ENCODE peak calls at places on chromosomes 13 and 19, in seven cellular contexts. One of them, this sample, is unnamed.

GRCh38 chr19:56107626-56108351 is 13.3 kb downstream of the ZNF787 start:
- DNase-seq in activated CD4-positive, alpha-beta T cell treated with anti-CD3 and anti-CD28 coated beads, Interleukin-2, amount 50 U/mL, for 1 hour: no peak
- DNase-seq in AG10803: no peak
- DNase-seq in activated T-helper 1 cell treated with anti-CD3 and anti-CD28 coated beads, Interleukin-2, amount 50 U/mL, for 16 hours: no peak
- DNase-seq in mammary epithelial cell: no peak
- DNase-seq in AG08395: no peak
- DNase-seq in H54: no peak
- DNase-seq in this sample: no peak

GRCh38 chr19:40326201-40326600 is 22.0 kb downstream of the C19orf47 start:
- DNase-seq in AG10803: no peak
- DNase-seq in activated T-helper 1 cell treated with anti-CD3 and anti-CD28 coated beads, Interleukin-2, amount 50 U/mL, for 16 hours: no peak
- DNase-seq in activated CD4-positive, alpha-beta T cell treated with anti-CD3 and anti-CD28 coated beads, Interleukin-2, amount 50 U/mL, for 1 hour: no peak
- DNase-seq in mammary epithelial cell: no peak
- DNase-seq in H54: no peak
- DNase-seq in AG08395: no peak
- DNase-seq in this sample: no peak

GRCh38 chr13:32538234-32538620 is 368 bp downstream of the N4BP2L2 start:
- DNase-seq in H54: peak
- DNase-seq in activated CD4-positive, alpha-beta T cell treated with anti-CD3 and anti-CD28 coated beads, Interleukin-2, amount 50 U/mL, for 1 hour: no peak
- DNase-seq in mammary epithelial cell: peak
- DNase-seq in activated T-helper 1 cell treated with anti-CD3 and anti-CD28 coated beads, Interleukin-2, amount 50 U/mL, for 16 hours: no peak
- DNase-seq in AG10803: peak
- DNase-seq in AG08395: peak
- DNase-seq in this sample: no peak

GRCh38 chr19:32830231-32831014 is 39.1 kb downstream of the SLC7A9 start:
- DNase-seq in mammary epithelial cell: no peak
- DNase-seq in activated CD4-positive, alpha-beta T cell treated with anti-CD3 and anti-CD28 coated beads, Interleukin-2, amount 50 U/mL, for 1 hour: no peak
- DNase-seq in AG08395: peak
- DNase-seq in AG10803: peak
- DNase-seq in H54: peak
- DNase-seq in activated T-helper 1 cell treated with anti-CD3 and anti-CD28 coated beads, Interleukin-2, amount 50 U/mL, for 16 hours: no peak
- DNase-seq in this sample: no peak

GRCh38 chr13:102830646-102831045 is 15.2 kb upstream of the ERCC5 start:
- DNase-seq in activated T-helper 1 cell treated with anti-CD3 and anti-CD28 coated beads, Interleukin-2, amount 50 U/mL, for 16 hours: no peak
- DNase-seq in AG08395: peak
- DNase-seq in activated CD4-positive, alpha-beta T cell treated with anti-CD3 and anti-CD28 coated beads, Interleukin-2, amount 50 U/mL, for 1 hour: no peak
- DNase-seq in mammary epithelial cell: no peak
- DNase-seq in AG10803: peak
- DNase-seq in H54: no peak
- DNase-seq in this sample: no peak

GRCh38 chr19:7434391-7434790 is 54.4 kb downstream of the PEX11G start:
- DNase-seq in activated CD4-positive, alpha-beta T cell treated with anti-CD3 and anti-CD28 coated beads, Interleukin-2, amount 50 U/mL, for 1 hour: no peak
- DNase-seq in mammary epithelial cell: no peak
- DNase-seq in H54: no peak
- DNase-seq in AG10803: no peak
- DNase-seq in activated T-helper 1 cell treated with anti-CD3 and anti-CD28 coated beads, Interleukin-2, amount 50 U/mL, for 16 hours: no peak
- DNase-seq in AG08395: no peak
- DNase-seq in this sample: no peak

GRCh38 chr19:3942790-3943409 is 10.0 kb downstream of the NMRK2 start:
- DNase-seq in H54: no peak
- DNase-seq in activated T-helper 1 cell treated with anti-CD3 and anti-CD28 coated beads, Interleukin-2, amount 50 U/mL, for 16 hours: no peak
- DNase-seq in AG08395: no peak
- DNase-seq in AG10803: no peak
- DNase-seq in activated CD4-positive, alpha-beta T cell treated with anti-CD3 and anti-CD28 coated beads, Interleukin-2, amount 50 U/mL, for 1 hour: no peak
- DNase-seq in mammary epithelial cell: no peak
- DNase-seq in this sample: no peak

GRCh38 chr13:33782631-33783030 is 35.3 kb upstream of the RFC3 start:
- DNase-seq in AG10803: no peak
- DNase-seq in AG08395: no peak
- DNase-seq in activated T-helper 1 cell treated with anti-CD3 and anti-CD28 coated beads, Interleukin-2, amount 50 U/mL, for 16 hours: no peak
- DNase-seq in activated CD4-positive, alpha-beta T cell treated with anti-CD3 and anti-CD28 coated beads, Interleukin-2, amount 50 U/mL, for 1 hour: no peak
- DNase-seq in mammary epithelial cell: no peak
- DNase-seq in H54: no peak
- DNase-seq in this sample: no peak

GRCh38 chr13:107713314-107713713 is 502.0 kb downstream of the LIG4 start:
- DNase-seq in AG10803: no peak
- DNase-seq in activated T-helper 1 cell treated with anti-CD3 and anti-CD28 coated beads, Interleukin-2, amount 50 U/mL, for 16 hours: no peak
- DNase-seq in activated CD4-positive, alpha-beta T cell treated with anti-CD3 and anti-CD28 coated beads, Interleukin-2, amount 50 U/mL, for 1 hour: no peak
- DNase-seq in mammary epithelial cell: no peak
- DNase-seq in H54: no peak
- DNase-seq in AG08395: no peak
- DNase-seq in this sample: no peak

GRCh38 chr19:33039108-33039599 is 25.5 kb downstream of the RHPN2 start:
- DNase-seq in AG10803: no peak
- DNase-seq in mammary epithelial cell: no peak
- DNase-seq in activated CD4-positive, alpha-beta T cell treated with anti-CD3 and anti-CD28 coated beads, Interleukin-2, amount 50 U/mL, for 1 hour: no peak
- DNase-seq in activated T-helper 1 cell treated with anti-CD3 and anti-CD28 coated beads, Interleukin-2, amount 50 U/mL, for 16 hours: no peak
- DNase-seq in AG08395: no peak
- DNase-seq in H54: no peak
- DNase-seq in this sample: no peak

GRCh38 chr13:44013666-44014291 is 134.1 kb downstream of the LACC1 start:
- DNase-seq in H54: peak
- DNase-seq in AG08395: peak
- DNase-seq in activated CD4-positive, alpha-beta T cell treated with anti-CD3 and anti-CD28 coated beads, Interleukin-2, amount 50 U/mL, for 1 hour: no peak
- DNase-seq in AG10803: peak
- DNase-seq in mammary epithelial cell: peak
- DNase-seq in activated T-helper 1 cell treated with anti-CD3 and anti-CD28 coated beads, Interleukin-2, amount 50 U/mL, for 16 hours: no peak
- DNase-seq in this sample: no peak

GRCh38 chr13:59343993-59344780 is 819.5 kb downstream of the DIAPH3 start:
- DNase-seq in activated T-helper 1 cell treated with anti-CD3 and anti-CD28 coated beads, Interleukin-2, amount 50 U/mL, for 16 hours: no peak
- DNase-seq in AG08395: no peak
- DNase-seq in mammary epithelial cell: no peak
- DNase-seq in AG10803: no peak
- DNase-seq in activated CD4-positive, alpha-beta T cell treated with anti-CD3 and anti-CD28 coated beads, Interleukin-2, amount 50 U/mL, for 1 hour: no peak
- DNase-seq in H54: no peak
- DNase-seq in this sample: no peak

GRCh38 chr13:32031815-32032345 is 306 bp downstream of the FRY start:
- DNase-seq in H54: no peak
- DNase-seq in AG08395: no peak
- DNase-seq in mammary epithelial cell: no peak
- DNase-seq in activated CD4-positive, alpha-beta T cell treated with anti-CD3 and anti-CD28 coated beads, Interleukin-2, amount 50 U/mL, for 1 hour: no peak
- DNase-seq in activated T-helper 1 cell treated with anti-CD3 and anti-CD28 coated beads, Interleukin-2, amount 50 U/mL, for 16 hours: no peak
- DNase-seq in AG10803: no peak
- DNase-seq in this sample: no peak

GRCh38 chr19:49875801-49876421 is 1.2 kb downstream of the AKT1S1 start:
- DNase-seq in H54: no peak
- DNase-seq in mammary epithelial cell: no peak
- DNase-seq in activated T-helper 1 cell treated with anti-CD3 and anti-CD28 coated beads, Interleukin-2, amount 50 U/mL, for 16 hours: peak
- DNase-seq in activated CD4-positive, alpha-beta T cell treated with anti-CD3 and anti-CD28 coated beads, Interleukin-2, amount 50 U/mL, for 1 hour: peak
- DNase-seq in AG08395: peak
- DNase-seq in AG10803: peak
- DNase-seq in this sample: no peak

GRCh38 chr13:93603043-93603442 is 376.4 kb downstream of the GPC6 start:
- DNase-seq in H54: peak
- DNase-seq in mammary epithelial cell: peak
- DNase-seq in activated T-helper 1 cell treated with anti-CD3 and anti-CD28 coated beads, Interleukin-2, amount 50 U/mL, for 16 hours: no peak
- DNase-seq in AG08395: peak
- DNase-seq in activated CD4-positive, alpha-beta T cell treated with anti-CD3 and anti-CD28 coated beads, Interleukin-2, amount 50 U/mL, for 1 hour: no peak
- DNase-seq in AG10803: peak
- DNase-seq in this sample: no peak

GRCh38 chr19:16470911-16471811 is 609 bp downstream of the EPS15L1 start:
- DNase-seq in mammary epithelial cell: peak
- DNase-seq in activated T-helper 1 cell treated with anti-CD3 and anti-CD28 coated beads, Interleukin-2, amount 50 U/mL, for 16 hours: peak
- DNase-seq in H54: no peak
- DNase-seq in activated CD4-positive, alpha-beta T cell treated with anti-CD3 and anti-CD28 coated beads, Interleukin-2, amount 50 U/mL, for 1 hour: no peak
- DNase-seq in AG10803: peak
- DNase-seq in AG08395: peak
- DNase-seq in this sample: no peak

GRCh38 chr19:49190781-49191180 is 33.2 kb downstream of the TRPM4 start:
- DNase-seq in activated T-helper 1 cell treated with anti-CD3 and anti-CD28 coated beads, Interleukin-2, amount 50 U/mL, for 16 hours: no peak
- DNase-seq in mammary epithelial cell: no peak
- DNase-seq in H54: no peak
- DNase-seq in AG10803: no peak
- DNase-seq in AG08395: no peak
- DNase-seq in activated CD4-positive, alpha-beta T cell treated with anti-CD3 and anti-CD28 coated beads, Interleukin-2, amount 50 U/mL, for 1 hour: no peak
- DNase-seq in this sample: no peak

GRCh38 chr13:50676602-50677001 is 166.9 kb downstream of the DLEU7 start:
- DNase-seq in activated CD4-positive, alpha-beta T cell treated with anti-CD3 and anti-CD28 coated beads, Interleukin-2, amount 50 U/mL, for 1 hour: no peak
- DNase-seq in AG08395: peak
- DNase-seq in H54: peak
- DNase-seq in AG10803: peak
- DNase-seq in mammary epithelial cell: peak
- DNase-seq in activated T-helper 1 cell treated with anti-CD3 and anti-CD28 coated beads, Interleukin-2, amount 50 U/mL, for 16 hours: no peak
- DNase-seq in this sample: no peak

GRCh38 chr13:102392810-102393209 is 9.0 kb downstream of the FGF14 start:
- DNase-seq in activated CD4-positive, alpha-beta T cell treated with anti-CD3 and anti-CD28 coated beads, Interleukin-2, amount 50 U/mL, for 1 hour: no peak
- DNase-seq in AG08395: no peak
- DNase-seq in H54: no peak
- DNase-seq in mammary epithelial cell: peak
- DNase-seq in AG10803: no peak
- DNase-seq in activated T-helper 1 cell treated with anti-CD3 and anti-CD28 coated beads, Interleukin-2, amount 50 U/mL, for 16 hours: no peak
- DNase-seq in this sample: no peak

GRCh38 chr13:94419304-94419943 is 60.1 kb downstream of the DCT start:
- DNase-seq in AG10803: peak
- DNase-seq in H54: peak
- DNase-seq in activated T-helper 1 cell treated with anti-CD3 and anti-CD28 coated beads, Interleukin-2, amount 50 U/mL, for 16 hours: peak
- DNase-seq in activated CD4-positive, alpha-beta T cell treated with anti-CD3 and anti-CD28 coated beads, Interleukin-2, amount 50 U/mL, for 1 hour: no peak
- DNase-seq in AG08395: peak
- DNase-seq in mammary epithelial cell: peak
- DNase-seq in this sample: peak

This sample was measured in CD4-positive, CD25-positive, alpha-beta regulatory T cell.